ENCODE peak calls at places on chromosomes 7 and 10, in eight cellular contexts. K, J, M, X, T, R, A and B are unnamed samples.

GRCh38 chr7:105067691-105068090 is 53.7 kb downstream of the KMT2E start:
- DNase-seq in T (no peak), R (no peak), M (no peak), K (no peak), X (no peak), J (no peak), A (no peak), B (no peak)

GRCh38 chr10:73043766-73044377 is 52.8 kb downstream of the P4HA1 start:
- DNase-seq in J (no peak), A (no peak), R (no peak), T (no peak), X (no peak), K (no peak), M (no peak), B (no peak)

GRCh38 chr7:434891-435486 is 84.7 kb downstream of the PDGFA start:
- DNase-seq in A (no peak), J (no peak), M (no peak), T (no peak), K (no peak), X (no peak), R (peak; percentile 24), B (no peak)

GRCh38 chr7:13851756-13852155 is 137.7 kb downstream of the ETV1 start:
- DNase-seq in A (no peak), J (peak; percentile 33), M (no peak), K (no peak), X (no peak), T (no peak), R (no peak), B (no peak)

GRCh38 chr10:13143761-13144160 is 17.6 kb upstream of the MCM10 start:
- DNase-seq in X (no peak), M (no peak), T (no peak), K (no peak), J (no peak), R (no peak), A (no peak), B (no peak)

GRCh38 chr7:44291066-44291732 is 34.2 kb downstream of the CAMK2B start:
- DNase-seq in R (peak; percentile 11), X (peak; percentile 92), J (peak; percentile 39), M (no peak), T (peak; percentile 29), A (peak; percentile 75), K (peak; percentile 64), B (peak; percentile 92)

GRCh38 chr10:17200885-17201164 is 647 bp downstream of the TRDMT1 start:
- DNase-seq in T (no peak), R (peak; percentile 53), A (peak; percentile 73), X (peak; percentile 34), J (no peak), M (no peak), K (peak; percentile 70), B (no peak)

GRCh38 chr10:126001579-126001978 is 105.2 kb downstream of the FANK1 start:
- DNase-seq in R (no peak), A (no peak), M (no peak), T (no peak), J (no peak), X (no peak), K (no peak), B (no peak)

GRCh38 chr10:117164878-117165556 is 26.9 kb upstream of the VAX1 start:
- DNase-seq in R (no peak), A (no peak), J (no peak), X (no peak), K (no peak), M (no peak), T (peak; percentile 50), B (no peak)

GRCh38 chr10:30697806-30698205 is 68.3 kb upstream of the LYZL2 start:
- DNase-seq in J (no peak), R (no peak), K (no peak), A (no peak), T (no peak), X (no peak), M (no peak), B (no peak)

GRCh38 chr10:84541289-84541637 is 212.9 kb downstream of the CCSER2 start:
- DNase-seq in X (no peak), T (no peak), K (no peak), M (peak; percentile 33), J (no peak), R (no peak), A (no peak), B (no peak)
- TF ChIP-seq EP300 in X (no peak), T (no peak), K (no peak), M (no peak), J (no peak), R (no peak), A (no peak), B (no peak)

DNA sequence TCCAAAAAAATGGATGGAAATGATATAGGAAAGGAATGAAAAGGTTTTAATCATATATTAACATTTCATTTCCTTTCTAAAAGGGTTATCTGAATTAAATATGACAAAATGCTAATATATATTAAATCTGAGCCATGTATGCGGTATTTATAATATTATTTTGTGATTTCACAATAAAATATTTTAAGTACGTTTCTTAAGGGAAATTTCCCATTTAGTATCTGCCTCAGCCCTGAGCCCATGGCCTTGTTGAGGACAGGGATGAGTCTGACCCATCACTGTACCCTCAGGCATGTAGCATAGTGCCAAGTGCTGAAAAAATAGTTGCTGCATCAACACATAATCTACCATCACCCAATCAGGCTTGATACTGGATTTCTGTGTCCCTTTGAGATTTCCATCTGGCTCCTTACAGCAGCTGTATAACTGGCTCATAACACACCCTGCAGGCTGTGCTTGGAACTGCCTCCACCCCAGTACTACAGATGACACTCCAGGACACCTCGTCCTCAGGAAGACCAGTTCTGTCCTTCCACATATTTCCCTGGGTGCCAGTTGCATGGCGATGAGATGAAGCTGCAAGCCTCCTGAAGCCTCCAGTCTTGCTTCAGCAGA is 59.4 kb upstream of the ASAH2 start:
- DNase-seq in X (no peak), A (no peak), M (peak; percentile 73), T (peak; percentile 77), R (peak; percentile 18), J (peak; percentile 33), K (no peak), B (no peak)
- TF ChIP-seq CTCF in X (no peak), A (no peak), M (peak; percentile 93), T (peak; percentile 74), R (peak; percentile 51), J (peak; percentile 49), K (peak; percentile 8), B (peak; percentile 32)

GRCh38 chr10:132514841-132515521 is 22.6 kb upstream of the INPP5A start:
- DNase-seq in J (no peak), K (peak; percentile 70), A (peak; percentile 21), T (no peak), M (no peak), R (no peak), X (peak; percentile 13), B (no peak)

GRCh38 chr10:132515811-132516726 is 21.5 kb upstream of the INPP5A start:
- DNase-seq in T (no peak), A (peak; percentile 21), J (no peak), R (peak; percentile 8), M (no peak), K (peak; percentile 67), X (peak; percentile 8), B (no peak)

GRCh38 chr10:132517951-132518521 is 19.6 kb upstream of the INPP5A start:
- DNase-seq in T (peak; percentile 74), J (no peak), R (peak; percentile 9), K (peak; percentile 73), A (peak; percentile 26), M (peak; percentile 27), X (no peak), B (no peak)

GRCh38 chr10:132518572-132519381 is 18.8 kb upstream of the INPP5A start:
- DNase-seq in J (no peak), M (peak; percentile 71), X (peak; percentile 92), A (peak; percentile 87), K (no peak), T (peak; percentile 78), R (peak; percentile 87), B (no peak)

GRCh38 chr10:132516771-132517725 is 20.5 kb upstream of the INPP5A start:
- DNase-seq in A (peak; percentile 94), K (peak; percentile 99), J (peak; percentile 85), X (peak; percentile 87), R (peak; percentile 80), M (peak; percentile 67), T (peak; percentile 82), B (peak; percentile 97)
- TF ChIP-seq POLR2AphosphoS5 in A (peak; percentile 80), K (peak; percentile 75), J (peak; percentile 72), X (peak; percentile 78), R (peak; percentile 66), M (no peak), T (no peak), B (peak; percentile 86)

GRCh38 chr7:46212425-46213153 is 291.5 kb upstream of the IGFBP3 start:
- DNase-seq in M (no peak), R (no peak), T (peak; percentile 20), K (no peak), A (no peak), X (no peak), J (no peak), B (peak; percentile 83)

GRCh38 chr7:46213154-46213537 is 292.1 kb upstream of the IGFBP3 start:
- DNase-seq in X (no peak), T (peak; percentile 11), A (no peak), K (no peak), J (no peak), M (no peak), R (no peak), B (peak; percentile 78)

GRCh38 chr7:46218461-46219202 is 297.6 kb upstream of the IGFBP3 start:
- DNase-seq in K (no peak), R (no peak), M (no peak), A (no peak), J (no peak), X (no peak), T (no peak), B (no peak)

GRCh38 chr7:46214526-46214925 is 293.5 kb upstream of the IGFBP3 start:
- DNase-seq in J (no peak), A (no peak), M (no peak), T (no peak), R (no peak), X (no peak), K (no peak), B (no peak)

GRCh38 chr7:46215987-46216567 is 295.0 kb upstream of the IGFBP3 start:
- DNase-seq in T (peak; percentile 41), A (peak; percentile 34), K (no peak), M (no peak), X (peak; percentile 67), J (no peak), R (no peak), B (peak; percentile 79)
- TF ChIP-seq EP300 in T (no peak), A (no peak), K (no peak), M (no peak), X (no peak), J (no peak), R (no peak), B (no peak)

GRCh38 chr7:40680657-40681056 is 545.9 kb downstream of the SUGCT start:
- DNase-seq in T (no peak), A (no peak), R (no peak), K (no peak), M (peak; percentile 28), X (no peak), J (peak; percentile 42), B (no peak)
- TF ChIP-seq CTCF in T (no peak), A (no peak), R (peak; percentile 29), K (peak; percentile 20), M (peak; percentile 34), X (no peak), J (peak; percentile 69), B (no peak)